ENCODE peak calls at places on chromosomes 16 and 17, in eight cellular contexts. A is endodermal cell; K is HepG2; X is CD8-positive, alpha-beta T cell; N is body of pancreas; P is adrenal gland; W is A549; I is transverse colon. O is an unnamed sample.

GRCh38 chr17:81579821-81580321 is 27.7 kb upstream of the FAAP100 start:
- DNase-seq in X (no peak), I (no peak), N (no peak), P (no peak), W (no peak), K (no peak), A (no peak), O (no peak)

GRCh38 chr16:30896203-30896889 is at the start of gene CTF1:
- DNase-seq in K (peak; percentile 39), A (peak; percentile 93), I (peak; percentile 62), N (peak; percentile 65), P (peak; percentile 71), W (no peak), X (no peak), O (peak; percentile 63)

GRCh38 chr17:7384489-7385081 is 3.7 kb downstream of the TNK1 start:
- DNase-seq in X (no peak), N (no peak), I (no peak), K (no peak), A (peak; percentile 62), W (no peak), P (no peak), O (no peak)

GRCh38 chr16:71912483-71912882 is 17.2 kb downstream of the IST1 start:
- DNase-seq in I (no peak), X (no peak), A (no peak), W (no peak), N (no peak), K (no peak), P (no peak), O (no peak)

GRCh38 chr17:73052923-73053322 is 39.6 kb downstream of the SLC39A11 start:
- DNase-seq in K (no peak), A (no peak), I (no peak), P (no peak), X (no peak), W (no peak), N (no peak), O (no peak)

GRCh38 chr16:23516366-23517137 is 6.3 kb upstream of the GGA2 start:
- DNase-seq in K (no peak), W (no peak), P (no peak), I (no peak), X (no peak), N (no peak), A (no peak), O (no peak)

GRCh38 chr17:78805301-78805700 is 23.2 kb upstream of the CYTH1 start:
- DNase-seq in W (no peak), X (no peak), N (no peak), K (no peak), I (peak; percentile 32), A (no peak), P (no peak), O (no peak)

GRCh38 chr16:73572135-73572534 is 524.2 kb upstream of the ZFHX3 start:
- DNase-seq in A (peak; percentile 50), K (no peak), W (no peak), I (peak; percentile 46), X (no peak), N (peak; percentile 54), P (peak; percentile 84), O (no peak)

GRCh38 chr17:77436481-77436880 is 295.7 kb downstream of the SEC14L1 start:
- DNase-seq in N (no peak), W (no peak), X (no peak), I (no peak), K (no peak), P (no peak), A (no peak), O (no peak)
- H3K4me1 ChIP-seq in N (peaks cover 33% of the 10 kb centered on the region), W (peaks cover 8% of the 10 kb centered on the region), X (peaks cover 83% of the 10 kb centered on the region), I (peaks cover 86% of the 10 kb centered on the region), K (no peaks in the 10 kb centered on the region), P (peaks cover 65% of the 10 kb centered on the region), A (peaks cover 11% of the 10 kb centered on the region), O (peaks cover 9% of the 10 kb centered on the region)

GRCh38 chr17:2175294-2175628 is 120.4 kb downstream of the HIC1 start:
- DNase-seq in K (no peak), A (no peak), W (no peak), P (no peak), X (no peak), I (no peak), N (no peak), O (no peak)

GRCh38 chr17:2173005-2173404 is 118.1 kb downstream of the HIC1 start:
- DNase-seq in K (no peak), I (no peak), A (no peak), X (no peak), N (no peak), P (peak; percentile 42), W (no peak), O (no peak)

GRCh38 chr17:2176484-2177175 is 121.7 kb downstream of the HIC1 start:
- DNase-seq in W (no peak), X (no peak), I (no peak), A (no peak), P (no peak), N (no peak), K (no peak), O (no peak)

GRCh38 chr17:2174048-2174447 is 119.1 kb downstream of the HIC1 start:
- DNase-seq in K (no peak), N (no peak), P (no peak), W (no peak), I (no peak), X (no peak), A (no peak), O (no peak)

GRCh38 chr17:2174471-2175293 is 119.8 kb downstream of the HIC1 start:
- DNase-seq in A (no peak), P (peak; percentile 81), X (no peak), N (peak; percentile 54), K (peak; percentile 94), W (no peak), I (peak; percentile 25), O (peak; percentile 82)
- H3K4me1 ChIP-seq in A (peaks cover 29% of the 10 kb centered on the region), P (peaks cover 49% of the 10 kb centered on the region), X (no peaks in the 10 kb centered on the region), N (peaks cover 53% of the 10 kb centered on the region), K (peaks cover 75% of the 10 kb centered on the region), W (peaks cover 37% of the 10 kb centered on the region), I (peaks cover 71% of the 10 kb centered on the region), O (peaks cover 83% of the 10 kb centered on the region)

GRCh38 chr16:15993128-15993527 is 43.7 kb downstream of the ABCC1 start:
- DNase-seq in A (no peak), N (no peak), P (no peak), W (no peak), I (no peak), K (no peak), X (no peak), O (no peak)
- H3K4me1 ChIP-seq in A (no peaks in the 10 kb centered on the region), N (peaks cover 22% of the 10 kb centered on the region), P (peaks cover 8% of the 10 kb centered on the region), W (peaks cover 95% of the 10 kb centered on the region), I (peaks cover 45% of the 10 kb centered on the region), K (peaks cover 34% of the 10 kb centered on the region), X (peaks cover 11% of the 10 kb centered on the region), O (no peaks in the 10 kb centered on the region)

DNA sequence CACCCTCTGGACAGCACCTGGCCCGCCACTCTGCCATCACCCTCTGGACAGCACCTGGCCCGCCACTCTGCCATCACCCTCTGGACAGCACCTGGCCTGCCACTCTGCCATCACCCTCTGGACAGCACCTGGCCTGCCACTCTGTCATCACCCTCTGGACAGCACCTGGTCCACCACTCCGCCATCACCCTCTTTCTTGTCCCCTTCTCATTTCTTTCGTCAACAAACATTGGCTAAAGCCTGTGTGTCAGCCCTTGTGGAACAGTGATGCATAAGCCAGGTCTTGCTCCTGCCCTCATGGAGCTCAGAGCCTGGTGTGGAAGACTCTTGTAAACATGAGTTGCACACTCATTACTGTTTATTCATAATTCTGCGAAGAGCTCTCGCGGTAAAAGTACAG is 31.2 kb downstream of the CDK5R1 start:
- DNase-seq in N (no peak), P (no peak), X (no peak), W (no peak), K (no peak), A (no peak), I (no peak), O (no peak)
- H3K4me1 ChIP-seq in N (peaks cover 13% of the 10 kb centered on the region), P (peaks cover 19% of the 10 kb centered on the region), X (peaks cover 69% of the 10 kb centered on the region), W (no peaks in the 10 kb centered on the region), K (peaks cover 29% of the 10 kb centered on the region), A (peaks cover 29% of the 10 kb centered on the region), I (peaks cover 16% of the 10 kb centered on the region), O (no peaks in the 10 kb centered on the region)

GRCh38 chr17:57471941-57472368 is 215.6 kb downstream of the MSI2 start:
- DNase-seq in X (no peak), N (no peak), W (no peak), K (no peak), A (peak; percentile 81), I (no peak), P (no peak), O (peak; percentile 11)
- H3K4me1 ChIP-seq in X (no peaks in the 10 kb centered on the region), N (peaks cover 8% of the 10 kb centered on the region), W (peaks cover 11% of the 10 kb centered on the region), K (peaks cover 36% of the 10 kb centered on the region), A (peaks cover 28% of the 10 kb centered on the region), I (peaks cover 7% of the 10 kb centered on the region), P (peaks cover 6% of the 10 kb centered on the region), O (no peaks in the 10 kb centered on the region)

GRCh38 chr16:58462997-58463891 is 36.7 kb upstream of the NDRG4 start:
- DNase-seq in I (no peak), N (peak; percentile 7), X (no peak), P (peak; percentile 62), A (peak; percentile 78), K (no peak), W (no peak), O (no peak)
- H3K4me1 ChIP-seq in I (peaks cover 16% of the 10 kb centered on the region), N (peaks cover 15% of the 10 kb centered on the region), X (peaks cover 5% of the 10 kb centered on the region), P (peaks cover 28% of the 10 kb centered on the region), A (no peaks in the 10 kb centered on the region), K (peaks cover 27% of the 10 kb centered on the region), W (peaks cover 33% of the 10 kb centered on the region), O (no peaks in the 10 kb centered on the region)